ENCODE peak calls at places on chromosomes 7 and 10, in seven cellular contexts. O is BJ, H is uterus, J is breast epithelium, D is nephron progenitor cell, G is GM23338, P is GM06990. X is an unnamed sample.
A peak's percentile ranks its signal among the peaks of the same experiment; 100 is the strongest.

GRCh38 chr7:6266699-6267098 is 5.7 kb downstream of the CYTH3 start:
- DNase-seq in D (no peak), O (no peak), P (no peak), G (no peak), H (no peak), J (no peak), X (no peak)

GRCh38 chr10:100019824-100020160 is 10.0 kb upstream of the DNMBP start:
- DNase-seq in P (peak; percentile 31), O (no peak), H (no peak), D (no peak), J (no peak), G (peak; percentile 76), X (no peak)

GRCh38 chr10:3530346-3531096 is 254.5 kb downstream of the KLF6 start:
- DNase-seq in H (no peak), O (no peak), P (no peak), J (no peak), G (no peak), D (no peak), X (peak; percentile 54)

GRCh38 chr7:4000934-4001333 is 681.2 kb upstream of the FOXK1 start:
- DNase-seq in O (no peak), G (no peak), J (no peak), P (no peak), D (no peak), H (no peak), X (no peak)

GRCh38 chr7:148982596-148983219 is 45.6 kb downstream of the PDIA4 start:
- DNase-seq in J (no peak), H (no peak), O (no peak), P (no peak), G (peak; percentile 72), D (peak; percentile 34), X (no peak)

GRCh38 chr10:114544045-114544659 is 113.9 kb downstream of the ABLIM1 start:
- DNase-seq in G (no peak), H (no peak), P (peak; percentile 67), D (no peak), J (no peak), O (no peak), X (no peak)

GRCh38 chr7:39688611-39689485 is 65.5 kb downstream of the RALA start:
- DNase-seq in P (no peak), D (no peak), O (no peak), J (no peak), H (no peak), G (peak; percentile 46), X (peak; percentile 62)

GRCh38 chr10:127013696-127014095 is 108.5 kb downstream of the DOCK1 start:
- DNase-seq in J (no peak), D (no peak), O (no peak), H (no peak), P (no peak), G (no peak), X (no peak)

GRCh38 chr10:30422981-30423654 is 10.9 kb upstream of the MAP3K8 start:
- DNase-seq in H (no peak), G (peak; percentile 89), D (peak; percentile 25), J (peak; percentile 69), P (no peak), O (no peak), X (no peak)

GRCh38 chr7:121882731-121883130 is 9.8 kb downstream of the PTPRZ1 start:
- DNase-seq in O (no peak), P (no peak), J (no peak), G (no peak), H (no peak), D (no peak), X (no peak)

GRCh38 chr10:3452683-3453388 is 280.3 kb upstream of the PITRM1 start:
- DNase-seq in D (no peak), P (no peak), J (no peak), O (peak; percentile 78), G (no peak), H (no peak), X (no peak)

GRCh38 chr7:100545636-100546128 is 6.7 kb downstream of the AGFG2 start:
- DNase-seq in H (peak; percentile 73), D (no peak), O (peak; percentile 40), J (no peak), G (peak; percentile 71), P (peak; percentile 72), X (no peak)
- TF ChIP-seq CTCF in H (no peak), D (no peak), O (peak; percentile 32), J (peak; percentile 16), G (peak; percentile 8), P (no peak), X (no peak)

DNA sequence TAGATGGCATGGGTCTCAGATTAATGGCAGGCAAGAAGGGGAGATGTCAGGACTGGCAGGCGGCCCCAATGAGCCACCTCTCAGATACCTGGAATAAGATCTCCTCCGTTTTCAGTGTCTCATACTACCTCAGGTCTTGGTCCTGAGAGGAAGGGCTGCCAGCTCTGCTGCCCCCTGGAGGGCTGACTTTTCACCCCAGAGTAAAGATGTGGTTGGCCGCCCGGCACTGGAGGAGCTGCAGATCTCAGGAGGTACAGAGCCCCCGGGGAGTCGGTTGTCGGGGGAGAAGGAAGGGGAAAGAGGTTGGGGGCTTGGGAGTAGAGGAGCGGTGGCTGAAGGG is 642 bp upstream of the COL13A1 start:
- DNase-seq in O (no peak), G (peak; percentile 87), J (no peak), D (peak; percentile 78), H (peak; percentile 25), P (no peak), X (peak; percentile 44)
- TF ChIP-seq CTCF in O (peak; percentile 74), G (peak; percentile 79), J (no peak), D (peak; percentile 50), H (peak; percentile 7), P (peak; percentile 79), X (peak; percentile 73)

GRCh38 chr7:123771256-123771655 is 22.5 kb upstream of the WASL start:
- DNase-seq in P (no peak), H (no peak), D (no peak), O (no peak), J (no peak), G (no peak), X (no peak)
- TF ChIP-seq CTCF in P (no peak), H (no peak), D (no peak), O (no peak), J (no peak), G (peak; percentile 21), X (no peak)

DNA sequence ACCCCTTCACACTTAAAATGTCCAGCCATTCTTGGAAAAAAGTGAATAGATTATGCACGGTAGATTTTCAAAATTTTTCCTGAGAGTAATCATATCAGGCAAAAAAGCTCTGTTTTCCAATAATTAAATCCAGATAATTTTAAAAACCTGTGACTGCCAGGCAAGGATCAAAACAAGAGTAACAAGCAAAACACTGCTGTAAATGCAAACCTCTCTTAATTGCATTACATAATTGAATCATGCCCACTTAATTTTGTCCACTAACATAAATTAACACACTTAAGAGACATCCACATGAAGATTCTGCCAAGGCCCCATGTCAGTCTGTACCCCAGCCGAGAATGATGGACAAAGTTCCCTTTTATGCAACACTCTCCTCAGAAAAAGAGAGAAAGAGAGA is 135.3 kb downstream of the FGFR2 start:
- DNase-seq in D (no peak), G (no peak), P (no peak), O (no peak), J (no peak), H (no peak), X (no peak)
- TF ChIP-seq CTCF in D (no peak), G (no peak), P (no peak), O (no peak), J (no peak), H (no peak), X (no peak)

DNA sequence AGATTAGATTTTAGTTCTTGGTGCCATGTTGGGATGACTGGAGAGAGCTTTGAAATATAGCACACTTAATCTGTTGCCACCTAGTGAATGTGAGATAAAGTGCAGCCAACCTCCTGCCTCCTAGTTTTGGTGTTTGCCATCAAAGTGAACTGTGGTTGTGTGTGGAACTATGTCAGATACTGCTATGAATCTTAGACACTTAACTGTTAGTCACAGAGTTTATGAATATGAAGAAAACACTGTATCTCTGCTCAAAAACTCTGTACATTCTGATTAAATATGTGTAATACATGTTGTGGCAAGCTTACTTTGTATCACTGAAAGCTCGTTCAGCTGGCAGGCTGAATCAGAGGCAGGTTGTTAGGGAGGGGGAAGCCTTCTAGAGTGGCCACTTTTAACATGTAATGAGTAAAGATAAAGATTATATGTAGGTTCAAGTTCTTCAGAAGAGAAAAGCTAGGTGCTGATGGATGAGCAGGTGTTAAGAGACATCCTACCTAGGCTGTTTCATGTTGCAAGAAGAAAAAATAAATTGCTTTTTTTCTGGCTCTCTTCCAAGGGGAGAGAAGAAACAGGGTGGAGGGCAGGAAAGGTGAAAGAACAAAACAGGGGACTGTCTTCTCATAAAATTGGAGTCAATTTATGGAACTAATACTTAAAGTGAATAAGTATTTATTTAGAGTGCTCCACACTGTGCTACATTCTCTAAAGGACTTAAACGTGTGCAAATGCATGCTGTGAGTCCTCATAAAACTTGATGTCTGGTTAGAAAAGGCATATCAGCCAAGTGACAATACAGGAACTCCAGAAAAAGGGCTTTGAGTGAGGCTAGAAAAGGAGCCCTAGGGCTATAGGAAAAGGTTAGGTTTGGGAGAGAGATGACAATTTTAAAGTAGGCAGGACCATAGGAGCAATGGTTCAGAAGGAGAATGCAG is 14.1 kb upstream of the LAMB1 start:
- DNase-seq in G (peak; percentile 46), P (no peak), O (no peak), J (no peak), H (no peak), D (no peak), X (peak; percentile 71)
- TF ChIP-seq CTCF in G (peak; percentile 64), P (peak; percentile 36), O (peak; percentile 45), J (peak; percentile 24), H (peak; percentile 37), D (peak; percentile 24), X (peak; percentile 65)

DNA sequence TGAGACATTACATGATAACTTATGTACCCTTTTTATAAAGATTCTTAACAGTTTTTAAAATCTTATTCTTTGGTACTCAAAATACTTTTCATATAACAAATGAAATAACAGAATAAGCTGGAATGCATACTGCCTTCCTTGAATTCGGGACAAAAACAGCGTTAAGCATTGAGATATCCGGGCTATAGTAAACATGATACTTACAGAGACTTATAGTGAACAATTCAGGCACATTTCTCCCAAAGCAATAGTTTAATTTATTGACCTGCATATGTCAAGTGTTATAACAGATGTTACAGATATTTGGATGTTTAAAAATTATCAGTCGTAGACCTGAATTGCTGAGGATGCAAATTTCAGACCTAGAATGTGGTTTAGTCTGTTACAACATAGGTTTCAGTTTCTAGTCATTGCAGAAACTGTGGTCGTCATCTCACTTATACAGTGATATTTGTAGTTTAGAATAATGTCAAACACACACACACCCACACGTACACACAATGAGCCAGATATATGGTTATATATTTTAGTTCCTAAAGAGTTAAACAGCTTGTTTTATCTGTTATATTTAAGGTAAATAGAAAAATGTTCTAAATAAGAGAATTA is 85.1 kb downstream of the VTI1A start:
- DNase-seq in P (peak; percentile 33), G (no peak), O (no peak), D (no peak), J (no peak), H (no peak), X (no peak)
- TF ChIP-seq CTCF in P (no peak), G (no peak), O (no peak), D (no peak), J (no peak), H (no peak), X (no peak)

GRCh38 chr7:48454750-48455192 is 283.5 kb downstream of the ABCA13 start:
- DNase-seq in H (no peak), J (no peak), P (no peak), O (no peak), G (peak; percentile 43), D (no peak), X (no peak)
- TF ChIP-seq CTCF in H (no peak), J (no peak), P (no peak), O (no peak), G (peak; percentile 65), D (no peak), X (no peak)

X was measured in keratinocyte.